ENCODE peak calls at places on chromosomes 3 and 15, in five cellular contexts. One of them, this sample, is unnamed.
A peak's percentile ranks its signal among the peaks of the same experiment; 100 is the strongest.

GRCh38 chr3:187291001-187291511 is 481 bp downstream of the MASP1 start:
- DNase-seq in adrenal gland: no peak
- DNase-seq in PC-3: no peak
- DNase-seq in HL-60: no peak
- DNase-seq in heart right ventricle: peak; percentile 17
- DNase-seq in this sample: no peak

GRCh38 chr15:84606653-84607120 is 5.9 kb downstream of the ZSCAN2 start:
- DNase-seq in heart right ventricle: no peak
- DNase-seq in PC-3: no peak
- DNase-seq in adrenal gland: no peak
- DNase-seq in HL-60: no peak
- DNase-seq in this sample: no peak

GRCh38 chr15:82263350-82263749 is 732 bp downstream of the SAXO2 start:
- DNase-seq in PC-3: peak; percentile 85
- DNase-seq in heart right ventricle: no peak
- DNase-seq in HL-60: no peak
- DNase-seq in adrenal gland: no peak
- DNase-seq in this sample: no peak

GRCh38 chr3:148420251-148420650 is 277.5 kb upstream of the AGTR1 start:
- DNase-seq in adrenal gland: no peak
- DNase-seq in HL-60: no peak
- DNase-seq in heart right ventricle: no peak
- DNase-seq in PC-3: no peak
- DNase-seq in this sample: no peak

GRCh38 chr3:161630791-161631190 is 134.2 kb downstream of the OTOL1 start:
- DNase-seq in PC-3: peak; percentile 38
- DNase-seq in adrenal gland: no peak
- DNase-seq in heart right ventricle: no peak
- DNase-seq in HL-60: no peak
- DNase-seq in this sample: no peak

GRCh38 chr3:43073116-43073835 is 32.6 kb downstream of the POMGNT2 start:
- DNase-seq in adrenal gland: no peak
- DNase-seq in HL-60: no peak
- DNase-seq in heart right ventricle: no peak
- DNase-seq in PC-3: no peak
- DNase-seq in this sample: no peak

GRCh38 chr3:57959407-57960173 is 48.6 kb upstream of the FLNB start:
- DNase-seq in adrenal gland: no peak
- DNase-seq in HL-60: peak; percentile 14
- DNase-seq in PC-3: no peak
- DNase-seq in heart right ventricle: peak; percentile 50
- DNase-seq in this sample: peak; percentile 37

GRCh38 chr3:89795506-89795905 is 688.1 kb downstream of the EPHA3 start:
- DNase-seq in PC-3: no peak
- DNase-seq in adrenal gland: no peak
- DNase-seq in heart right ventricle: no peak
- DNase-seq in HL-60: no peak
- DNase-seq in this sample: no peak

GRCh38 chr15:70245932-70246622 is 148.4 kb upstream of the TLE3 start:
- DNase-seq in adrenal gland: peak; percentile 54
- DNase-seq in HL-60: peak; percentile 38
- DNase-seq in heart right ventricle: no peak
- DNase-seq in PC-3: peak; percentile 71
- DNase-seq in this sample: no peak

GRCh38 chr3:189353988-189354735 is 182.4 kb downstream of the TPRG1 start:
- DNase-seq in adrenal gland: no peak
- DNase-seq in heart right ventricle: no peak
- DNase-seq in HL-60: no peak
- DNase-seq in PC-3: peak; percentile 76
- DNase-seq in this sample: no peak

GRCh38 chr3:152235709-152236298 is 32.9 kb upstream of the MBNL1 start:
- DNase-seq in PC-3: no peak
- DNase-seq in adrenal gland: peak; percentile 28
- DNase-seq in heart right ventricle: no peak
- DNase-seq in HL-60: no peak
- DNase-seq in this sample: no peak

GRCh38 chr3:169354774-169355501 is 308.6 kb downstream of the MECOM start:
- DNase-seq in HL-60: no peak
- DNase-seq in adrenal gland: no peak
- DNase-seq in PC-3: no peak
- DNase-seq in heart right ventricle: no peak
- DNase-seq in this sample: no peak

GRCh38 chr15:90681056-90681455 is 36.1 kb upstream of the BLM start:
- DNase-seq in HL-60: no peak
- DNase-seq in adrenal gland: no peak
- DNase-seq in heart right ventricle: no peak
- DNase-seq in PC-3: no peak
- DNase-seq in this sample: no peak

GRCh38 chr3:134076816-134077215 is 47.1 kb upstream of the SLCO2A1 start:
- DNase-seq in PC-3: no peak
- DNase-seq in heart right ventricle: no peak
- DNase-seq in HL-60: no peak
- DNase-seq in adrenal gland: no peak
- DNase-seq in this sample: no peak

GRCh38 chr3:148815736-148816135 is 11.9 kb upstream of the CPB1 start:
- DNase-seq in PC-3: no peak
- DNase-seq in HL-60: no peak
- DNase-seq in heart right ventricle: no peak
- DNase-seq in adrenal gland: no peak
- DNase-seq in this sample: no peak

GRCh38 chr15:63446260-63446659 is 58.1 kb upstream of the USP3 start:
- DNase-seq in heart right ventricle: no peak
- DNase-seq in adrenal gland: no peak
- DNase-seq in PC-3: no peak
- DNase-seq in HL-60: no peak
- DNase-seq in this sample: no peak

GRCh38 chr3:193499801-193500485 is 54.8 kb downstream of the ATP13A4 start:
- DNase-seq in HL-60: no peak
- DNase-seq in PC-3: no peak
- DNase-seq in heart right ventricle: no peak
- DNase-seq in adrenal gland: no peak
- DNase-seq in this sample: no peak

GRCh38 chr3:100113728-100114412 is 431 bp downstream of the FILIP1L start:
- DNase-seq in HL-60: peak; percentile 40
- DNase-seq in PC-3: peak; percentile 44
- DNase-seq in heart right ventricle: no peak
- DNase-seq in adrenal gland: no peak
- DNase-seq in this sample: no peak

GRCh38 chr15:42591238-42591936 is 16.0 kb downstream of the STARD9 start:
- DNase-seq in HL-60: no peak
- DNase-seq in heart right ventricle: no peak
- DNase-seq in adrenal gland: no peak
- DNase-seq in PC-3: peak; percentile 68
- DNase-seq in this sample: no peak

GRCh38 chr3:23874359-23875120 is 42.2 kb downstream of the NKIRAS1 start:
- DNase-seq in adrenal gland: no peak
- DNase-seq in HL-60: no peak
- DNase-seq in PC-3: no peak
- DNase-seq in heart right ventricle: no peak
- DNase-seq in this sample: no peak

GRCh38 chr3:19213608-19214220 is 65.4 kb downstream of the KCNH8 start:
- DNase-seq in PC-3: peak; percentile 13
- DNase-seq in adrenal gland: no peak
- DNase-seq in HL-60: peak; percentile 2
- DNase-seq in heart right ventricle: no peak
- DNase-seq in this sample: no peak

GRCh38 chr3:128294999-128295468 is 141.8 kb downstream of the EEFSEC start:
- DNase-seq in PC-3: no peak
- DNase-seq in HL-60: no peak
- DNase-seq in heart right ventricle: no peak
- DNase-seq in adrenal gland: no peak
- DNase-seq in this sample: no peak

GRCh38 chr15:90101130-90101968 is 919 bp downstream of the IDH2 start:
- DNase-seq in PC-3: no peak
- DNase-seq in heart right ventricle: peak; percentile 74
- DNase-seq in HL-60: peak; percentile 81
- DNase-seq in adrenal gland: no peak
- DNase-seq in this sample: peak; percentile 65

GRCh38 chr15:35514759-35515158 is 31.2 kb downstream of the DPH6 start:
- DNase-seq in HL-60: no peak
- DNase-seq in adrenal gland: no peak
- DNase-seq in heart right ventricle: no peak
- DNase-seq in PC-3: no peak
- DNase-seq in this sample: no peak

GRCh38 chr3:56762718-56763117 is 39.0 kb downstream of the ARHGEF3 start:
- DNase-seq in adrenal gland: no peak
- DNase-seq in heart right ventricle: no peak
- DNase-seq in HL-60: no peak
- DNase-seq in PC-3: no peak
- DNase-seq in this sample: no peak

GRCh38 chr15:93974804-93975481 is 256.4 kb upstream of the MCTP2 start:
- DNase-seq in HL-60: no peak
- DNase-seq in adrenal gland: no peak
- DNase-seq in PC-3: peak; percentile 48
- DNase-seq in heart right ventricle: no peak
- DNase-seq in this sample: no peak

GRCh38 chr3:149003653-149004305 is 12.4 kb downstream of the GYG1 start:
- DNase-seq in heart right ventricle: no peak
- DNase-seq in PC-3: peak; percentile 85
- DNase-seq in HL-60: no peak
- DNase-seq in adrenal gland: no peak
- DNase-seq in this sample: no peak

DNA sequence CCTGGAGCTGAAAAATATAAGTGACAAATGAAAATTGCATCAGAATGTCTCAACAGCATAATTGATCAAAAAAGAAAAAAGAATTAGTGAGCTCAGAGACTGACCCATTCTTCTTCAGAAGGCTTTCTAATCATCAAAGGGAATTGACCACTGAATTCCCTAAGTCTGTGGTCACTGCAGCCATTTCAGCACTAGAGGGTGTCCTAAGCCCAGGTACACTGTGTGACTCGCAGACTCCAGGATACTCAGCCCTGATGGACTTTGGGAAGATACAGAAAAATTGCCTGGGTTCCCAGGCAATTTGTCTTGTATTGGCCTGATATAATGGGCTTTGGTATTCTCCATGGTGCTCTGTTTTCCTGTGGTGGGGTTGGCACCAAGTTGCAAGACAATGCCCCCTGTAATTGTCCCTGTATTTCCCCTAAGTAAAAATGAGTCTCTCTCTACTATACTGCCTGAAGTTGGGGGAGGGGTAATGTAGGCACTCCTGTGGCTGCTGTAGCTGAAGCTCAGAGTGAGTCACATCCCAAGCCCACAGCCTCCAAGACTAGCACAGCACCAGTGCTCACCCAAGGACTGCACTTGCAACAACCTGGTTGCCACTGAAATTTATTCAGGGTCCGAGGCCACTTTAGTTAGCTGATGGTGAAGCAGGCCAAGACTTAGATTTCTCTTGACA is 256.0 kb upstream of the STAC start:
- DNase-seq in adrenal gland: peak; percentile 18
- DNase-seq in HL-60: no peak
- DNase-seq in PC-3: peak; percentile 89
- DNase-seq in heart right ventricle: no peak
- DNase-seq in this sample: no peak
- TF ChIP-seq CTCF in adrenal gland: peak; percentile 46
- TF ChIP-seq CTCF in HL-60: no peak
- TF ChIP-seq CTCF in PC-3: peak; percentile 95
- TF ChIP-seq CTCF in heart right ventricle: no peak
- TF ChIP-seq CTCF in this sample: no peak

DNA sequence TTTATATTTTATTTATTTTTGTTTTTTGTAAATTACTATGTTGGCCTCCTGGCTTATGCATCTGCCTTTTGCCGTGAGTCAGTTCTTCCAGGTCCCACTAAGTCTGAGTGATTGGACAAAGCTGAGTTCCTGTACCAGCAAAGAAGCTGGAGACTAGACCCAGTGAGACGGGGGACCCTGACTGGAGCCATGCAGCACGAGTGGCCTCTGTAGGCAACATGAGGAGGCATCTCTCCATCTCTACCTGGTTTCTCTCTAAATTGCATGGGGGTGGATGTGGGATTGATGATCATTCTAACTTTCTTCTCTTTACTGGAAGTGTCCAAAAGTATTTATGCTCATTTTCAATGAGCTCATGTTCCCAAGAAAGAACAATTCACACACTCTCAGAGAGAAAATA is 155.3 kb upstream of the MRPL3 start:
- DNase-seq in adrenal gland: peak; percentile 7
- DNase-seq in PC-3: no peak
- DNase-seq in HL-60: no peak
- DNase-seq in heart right ventricle: no peak
- DNase-seq in this sample: no peak
- TF ChIP-seq CTCF in adrenal gland: no peak
- TF ChIP-seq CTCF in PC-3: peak; percentile 26
- TF ChIP-seq CTCF in HL-60: no peak
- TF ChIP-seq CTCF in heart right ventricle: no peak
- TF ChIP-seq CTCF in this sample: no peak

GRCh38 chr3:172717493-172718088 is 6.7 kb upstream of the NCEH1 start:
- DNase-seq in PC-3: peak; percentile 40
- DNase-seq in HL-60: peak; percentile 17
- DNase-seq in adrenal gland: no peak
- DNase-seq in heart right ventricle: no peak
- DNase-seq in this sample: no peak
- TF ChIP-seq CTCF in PC-3: peak; percentile 73
- TF ChIP-seq CTCF in HL-60: peak; percentile 20
- TF ChIP-seq CTCF in adrenal gland: peak; percentile 40
- TF ChIP-seq CTCF in heart right ventricle: peak; percentile 28
- TF ChIP-seq CTCF in this sample: peak; percentile 45

GRCh38 chr3:101229681-101230080 is 90.7 kb downstream of the IMPG2 start:
- DNase-seq in adrenal gland: no peak
- DNase-seq in heart right ventricle: no peak
- DNase-seq in PC-3: peak; percentile 50
- DNase-seq in HL-60: no peak
- DNase-seq in this sample: no peak
- TF ChIP-seq CTCF in adrenal gland: peak; percentile 31
- TF ChIP-seq CTCF in heart right ventricle: peak; percentile 33
- TF ChIP-seq CTCF in PC-3: peak; percentile 59
- TF ChIP-seq CTCF in HL-60: no peak
- TF ChIP-seq CTCF in this sample: no peak

GRCh38 chr3:5784656-5785055 is 597.1 kb downstream of the EDEM1 start:
- DNase-seq in PC-3: no peak
- DNase-seq in HL-60: no peak
- DNase-seq in adrenal gland: no peak
- DNase-seq in heart right ventricle: no peak
- DNase-seq in this sample: no peak

GRCh38 chr3:5791558-5791957 is 604.1 kb downstream of the EDEM1 start:
- DNase-seq in heart right ventricle: no peak
- DNase-seq in PC-3: peak; percentile 84
- DNase-seq in HL-60: no peak
- DNase-seq in adrenal gland: no peak
- DNase-seq in this sample: no peak

DNA sequence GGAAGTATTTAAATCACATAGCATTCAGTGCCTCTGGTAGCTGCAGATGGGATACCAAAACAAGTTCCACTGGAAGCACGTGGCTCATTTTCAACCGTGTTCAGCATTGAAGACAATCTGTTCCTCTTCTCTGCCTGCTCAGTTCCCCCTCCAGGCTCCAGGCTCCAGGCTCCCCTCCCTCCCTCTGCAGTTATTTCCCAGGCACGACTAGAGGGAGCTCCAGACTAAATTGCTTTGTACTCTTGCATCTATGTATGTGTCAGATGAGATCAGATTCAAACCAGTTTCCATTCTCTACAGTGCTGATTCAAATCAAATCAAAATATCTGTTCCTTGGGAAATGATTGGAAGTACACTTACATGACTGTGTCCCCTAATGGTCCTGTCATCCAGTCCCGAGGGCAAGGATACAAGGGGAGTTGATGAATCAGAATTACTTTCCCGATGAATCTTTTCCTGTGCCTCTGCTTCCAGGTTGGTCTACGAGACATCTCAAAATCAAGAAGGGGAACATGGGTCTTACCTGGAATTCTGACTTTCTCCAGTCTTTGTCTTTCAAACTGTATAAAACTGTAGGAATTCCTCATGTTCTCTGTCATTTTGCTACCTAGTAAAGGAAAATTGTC is 600.5 kb downstream of the EDEM1 start:
- DNase-seq in HL-60: peak; percentile 3
- DNase-seq in PC-3: peak; percentile 66
- DNase-seq in heart right ventricle: peak; percentile 13
- DNase-seq in adrenal gland: peak; percentile 24
- DNase-seq in this sample: no peak
- TF ChIP-seq CTCF in HL-60: no peak
- TF ChIP-seq CTCF in PC-3: peak; percentile 59
- TF ChIP-seq CTCF in heart right ventricle: no peak
- TF ChIP-seq CTCF in adrenal gland: peak; percentile 13
- TF ChIP-seq CTCF in this sample: no peak